ENCODE peak calls at places on chromosomes 4 and X, in eight cellular contexts. J is T-helper 17 cell; W is mesendoderm; S is GM12865; R is body of pancreas; Y is WTC11; B is stimulated activated CD8-positive, alpha-beta memory T cell treated with anti-CD3 and anti-CD28 coated beads, Interleukin-12 subunit alpha, Interleukin-12 subunit beta, amount 100 ng/mL, for 1 hour; T is smooth muscle cell of the brain vasculature. M is an unnamed sample.

GRCh38 chr4:44535981-44536380 is 87.4 kb upstream of the KCTD8 start:
- DNase-seq in J (no peak), W (no peak), S (no peak), R (no peak), Y (no peak), B (no peak), T (no peak), M (no peak)

GRCh38 chr4:48329193-48329592 is 12.1 kb upstream of the SLAIN2 start:
- DNase-seq in J (no peak), W (no peak), S (no peak), R (no peak), Y (no peak), B (no peak), T (no peak), M (no peak)

GRCh38 chrX:153554519-153555167 is 37.2 kb downstream of the ATP2B3 start:
- DNase-seq in J (peak; percentile 45), W (peak; percentile 51), S (peak; percentile 48), R (peak; percentile 69), Y (peak; percentile 74), B (peak; percentile 32), T (no peak), M (peak; percentile 62)

GRCh38 chr4:76308548-76308947 is 2.0 kb downstream of the STBD1 start:
- DNase-seq in J (no peak), W (peak; percentile 48), S (no peak), R (peak; percentile 62), Y (no peak), B (no peak), T (no peak), M (no peak)

GRCh38 chr4:56197387-56197786 is 189.9 kb downstream of the AASDH start:
- DNase-seq in J (no peak), W (no peak), S (no peak), R (no peak), Y (no peak), B (no peak), T (no peak), M (no peak)

GRCh38 chr4:17619416-17620105 is 5.1 kb downstream of the MED28 start:
- DNase-seq in J (no peak), W (no peak), S (no peak), R (no peak), Y (no peak), B (no peak), T (no peak), M (no peak)

GRCh38 chrX:72392042-72392441 is 86.3 kb upstream of the CITED1 start:
- DNase-seq in J (no peak), W (no peak), S (no peak), R (no peak), Y (no peak), B (no peak), T (no peak), M (no peak)

GRCh38 chr4:25098964-25099843 is 61.0 kb downstream of the SEPSECS start:
- DNase-seq in J (no peak), W (peak; percentile 26), S (no peak), R (peak; percentile 52), Y (no peak), B (no peak), T (no peak), M (no peak)

GRCh38 chr4:11393551-11393950 is 35.1 kb downstream of the HS3ST1 start:
- DNase-seq in J (no peak), W (no peak), S (no peak), R (no peak), Y (no peak), B (no peak), T (no peak), M (no peak)

GRCh38 chr4:94352996-94353395 is 10.4 kb upstream of the HPGDS start:
- DNase-seq in J (no peak), W (no peak), S (no peak), R (no peak), Y (no peak), B (no peak), T (no peak), M (no peak)

GRCh38 chrX:125203737-125204578 is 115.7 kb upstream of the TEX13C start:
- DNase-seq in J (no peak), W (peak; percentile 85), S (no peak), R (peak; percentile 8), Y (peak; percentile 46), B (no peak), T (no peak), M (peak; percentile 32)

GRCh38 chr4:186297013-186297645 is 31.1 kb downstream of the F11 start:
- DNase-seq in J (no peak), W (peak; percentile 67), S (peak; percentile 51), R (no peak), Y (no peak), B (no peak), T (peak; percentile 35), M (peak; percentile 23)

GRCh38 chr4:94160774-94161173 is 46.9 kb upstream of the SMARCAD1 start:
- DNase-seq in J (no peak), W (no peak), S (peak; percentile 25), R (no peak), Y (no peak), B (no peak), T (no peak), M (no peak)

GRCh38 chr4:117447925-117448324 is 362.5 kb upstream of the TRAM1L1 start:
- DNase-seq in J (no peak), W (peak; percentile 49), S (peak; percentile 48), R (no peak), Y (peak; percentile 59), B (no peak), T (no peak), M (no peak)

GRCh38 chr4:1601533-1601835 is 82.6 kb downstream of the FAM53A start:
- DNase-seq in J (no peak), W (no peak), S (no peak), R (no peak), Y (no peak), B (no peak), T (no peak), M (no peak)

GRCh38 chr4:113958766-113959540 is 20.5 kb downstream of the ARSJ start:
- DNase-seq in J (no peak), W (peak; percentile 45), S (peak; percentile 10), R (no peak), Y (no peak), B (no peak), T (no peak), M (peak; percentile 83)

GRCh38 chr4:56908206-56909082 is 744 bp downstream of the REST start:
- DNase-seq in J (peak; percentile 46), W (peak; percentile 93), S (peak; percentile 78), R (peak; percentile 70), Y (peak; percentile 87), B (peak; percentile 49), T (peak; percentile 24), M (peak; percentile 32)

GRCh38 chr4:152696764-152697250 is 17.0 kb upstream of the TMEM154 start:
- DNase-seq in J (peak; percentile 27), W (no peak), S (peak; percentile 94), R (peak; percentile 7), Y (no peak), B (peak; percentile 16), T (peak; percentile 21), M (no peak)

GRCh38 chrX:69051901-69052300 is 113.4 kb downstream of the PJA1 start:
- DNase-seq in J (no peak), W (no peak), S (no peak), R (no peak), Y (no peak), B (no peak), T (no peak), M (no peak)

GRCh38 chrX:135112096-135112729 is 8.1 kb downstream of the ETDB start:
- DNase-seq in J (peak; percentile 23), W (peak; percentile 54), S (peak; percentile 46), R (peak; percentile 40), Y (peak; percentile 39), B (peak; percentile 10), T (no peak), M (peak; percentile 31)

GRCh38 chr4:89249313-89249712 is 58.3 kb downstream of the GPRIN3 start:
- DNase-seq in J (no peak), W (no peak), S (no peak), R (peak; percentile 34), Y (no peak), B (no peak), T (no peak), M (no peak)

GRCh38 chr4:184355111-184355604 is 119.2 kb downstream of the IRF2 start:
- DNase-seq in J (no peak), W (no peak), S (peak; percentile 85), R (peak; percentile 73), Y (no peak), B (no peak), T (peak; percentile 63), M (peak; percentile 19)

GRCh38 chr4:52107745-52108144 is 56.6 kb downstream of the SPATA18 start:
- DNase-seq in J (no peak), W (no peak), S (no peak), R (no peak), Y (no peak), B (no peak), T (no peak), M (no peak)

GRCh38 chrX:72062890-72063289 is 68.8 kb downstream of the RTL5 start:
- DNase-seq in J (no peak), W (no peak), S (no peak), R (peak; percentile 64), Y (no peak), B (no peak), T (no peak), M (no peak)

GRCh38 chr4:114281561-114281960 is 302.1 kb upstream of the ARSJ start:
- DNase-seq in J (no peak), W (no peak), S (no peak), R (no peak), Y (no peak), B (no peak), T (no peak), M (no peak)

M was measured in A549.